ENCODE peak calls at places on chromosomes 11 and 22, in five cellular contexts. F is HepG2, I is GM12878, B is K562, Y is H1. V is an unnamed sample.

GRCh38 chr11:95239871-95240648 is 9.1 kb upstream of the SESN3 start:
- DNase-seq in F (no peak), I (no peak), B (no peak), Y (no peak), V (no peak)

GRCh38 chr11:94154095-94154856 is 25.6 kb downstream of the PANX1 start:
- DNase-seq in F (no peak), I (no peak), B (no peak), Y (no peak), V (no peak)

GRCh38 chr22:46619240-46619829 is 851 bp upstream of the GRAMD4 start:
- DNase-seq in F (no peak), I (no peak), B (no peak), Y (no peak), V (no peak)

GRCh38 chr22:30275625-30276024 is 9.0 kb upstream of the OSM start:
- DNase-seq in F (no peak), I (no peak), B (peak; percentile 32), Y (no peak), V (no peak)

GRCh38 chr22:50498322-50498861 is 9.1 kb downstream of the LMF2 start:
- DNase-seq in F (peak; percentile 80), I (no peak), B (peak; percentile 60), Y (peak; percentile 56), V (peak; percentile 44)

GRCh38 chr22:17884951-17885350 is 110.7 kb upstream of the BID start:
- DNase-seq in F (no peak), I (no peak), B (no peak), Y (no peak), V (no peak)

GRCh38 chr11:10303558-10304363 is 1.1 kb upstream of the ADM start:
- DNase-seq in F (peak; percentile 44), I (no peak), B (no peak), Y (no peak), V (no peak)

GRCh38 chr11:119804698-119805097 is 75.7 kb upstream of the NECTIN1 start:
- DNase-seq in F (no peak), I (no peak), B (no peak), Y (no peak), V (no peak)

GRCh38 chr11:67631427-67631826 is 1.7 kb upstream of the NUDT8 start:
- DNase-seq in F (no peak), I (no peak), B (no peak), Y (no peak), V (no peak)

GRCh38 chr11:70519117-70519516 is 120.8 kb downstream of the CTTN start:
- DNase-seq in F (no peak), I (peak; percentile 11), B (no peak), Y (no peak), V (peak; percentile 27)

GRCh38 chr11:111360150-111361043 is 18.7 kb downstream of the POU2AF1 start:
- DNase-seq in F (peak; percentile 99), I (no peak), B (no peak), Y (no peak), V (no peak)

GRCh38 chr11:10934293-10934850 is 76.5 kb upstream of the ZBED5 start:
- DNase-seq in F (no peak), I (no peak), B (peak; percentile 52), Y (no peak), V (peak; percentile 35)

GRCh38 chr11:6633422-6634408 is 14.5 kb upstream of the TPP1 start:
- DNase-seq in F (no peak), I (no peak), B (no peak), Y (no peak), V (no peak)

GRCh38 chr22:43774318-43774717 is 37.8 kb downstream of the EFCAB6 start:
- DNase-seq in F (no peak), I (no peak), B (no peak), Y (no peak), V (no peak)

GRCh38 chr11:117887431-117888139 is 11.1 kb upstream of the FXYD6 start:
- DNase-seq in F (no peak), I (no peak), B (no peak), Y (no peak), V (no peak)

GRCh38 chr11:117888140-117888561 is 11.7 kb upstream of the FXYD6 start:
- DNase-seq in F (no peak), I (no peak), B (no peak), Y (no peak), V (no peak)

GRCh38 chr11:117898059-117898458 is 21.6 kb upstream of the FXYD6 start:
- DNase-seq in F (no peak), I (no peak), B (no peak), Y (no peak), V (no peak)

GRCh38 chr11:117892651-117893050 is 16.2 kb upstream of the FXYD6 start:
- DNase-seq in F (no peak), I (no peak), B (no peak), Y (no peak), V (no peak)
- TF ChIP-seq MAX in F (no peak), I (no peak), B (no peak), Y (no peak), V (no peak)

GRCh38 chr11:45333506-45333971 is 47.4 kb upstream of the SYT13 start:
- DNase-seq in F (peak; percentile 15), I (no peak), B (peak; percentile 86), Y (no peak), V (peak; percentile 23)
- TF ChIP-seq CEBPB in F (no peak), I (no peak), B (no peak), Y (no peak), V (no peak)

DNA sequence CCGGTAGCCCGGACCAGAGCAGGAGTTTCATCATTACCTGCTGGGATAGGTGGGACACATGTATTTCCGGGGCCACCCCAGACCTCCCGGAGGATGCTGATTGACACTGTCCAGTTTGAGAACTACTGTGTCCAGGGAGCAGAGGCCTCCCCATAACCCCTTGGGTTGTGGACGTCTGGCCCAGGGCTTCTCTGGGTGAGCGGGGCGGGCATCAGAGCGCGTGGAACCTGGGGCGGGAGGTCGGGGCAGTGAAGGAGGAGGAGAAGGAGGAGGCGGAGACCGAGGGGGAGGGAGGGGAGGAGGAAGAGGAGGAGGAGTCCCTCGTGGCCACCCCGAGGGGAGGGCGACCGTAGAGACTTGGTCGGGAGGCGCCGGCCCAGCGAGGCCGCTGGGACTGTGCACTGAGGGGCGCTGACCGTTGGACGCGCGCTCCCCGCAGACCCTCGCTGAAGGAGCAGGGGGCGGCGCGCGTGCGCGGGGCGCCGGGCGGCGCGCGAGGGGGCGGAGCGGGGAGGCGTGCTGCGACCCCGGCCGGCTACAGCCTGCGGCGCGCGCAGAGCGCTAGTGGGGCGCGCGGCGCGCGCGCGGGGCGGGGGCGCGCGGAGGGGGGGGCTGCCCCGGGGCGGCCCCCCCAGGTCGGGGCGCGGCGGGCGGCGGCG is at the start of gene GRK3:
- DNase-seq in F (no peak), I (no peak), B (peak; percentile 88), Y (peak; percentile 29), V (peak; percentile 44)
- TF ChIP-seq EZH2 in F (no peak), I (no peak), B (no peak), Y (no peak), V (no peak)

GRCh38 chr22:42069801-42070516 is 653 bp downstream of the NAGA start:
- DNase-seq in F (no peak), I (no peak), B (no peak), Y (no peak), V (no peak)
- TF ChIP-seq MAX in F (no peak), I (no peak), B (no peak), Y (peak; percentile 23), V (no peak)

V was measured in HCT116.